ENCODE peak calls at places on chromosomes 5 and 9, in six cellular contexts. O, V, Q, W, A and Y are unnamed samples.

GRCh38 chr5:59785701-59786100 is 107.8 kb downstream of the PDE4D start:
- DNase-seq in O (no peak), V (no peak), Q (no peak), W (no peak), A (no peak), Y (peak; percentile 12)

GRCh38 chr5:4212981-4213819 is 617.6 kb downstream of the IRX1 start:
- DNase-seq in O (no peak), V (no peak), Q (no peak), W (no peak), A (no peak), Y (no peak)

GRCh38 chr9:116756995-116757394 is 69.9 kb downstream of the TRIM32 start:
- DNase-seq in O (no peak), V (no peak), Q (no peak), W (no peak), A (no peak), Y (no peak)

GRCh38 chr9:93089481-93089991 is 6.5 kb upstream of the CARD19 start:
- DNase-seq in O (no peak), V (no peak), Q (no peak), W (no peak), A (no peak), Y (no peak)

GRCh38 chr9:81559741-81560140 is 129.6 kb downstream of the TLE1 start:
- DNase-seq in O (peak; percentile 96), V (peak; percentile 92), Q (no peak), W (peak; percentile 84), A (no peak), Y (peak; percentile 97)

GRCh38 chr5:16574789-16575785 is 41.7 kb downstream of the RETREG1 start:
- DNase-seq in O (peak; percentile 83), V (peak; percentile 83), Q (no peak), W (peak; percentile 61), A (no peak), Y (peak; percentile 91)

GRCh38 chr5:119323630-119324000 is 32.2 kb upstream of the TNFAIP8 start:
- DNase-seq in O (peak; percentile 38), V (no peak), Q (no peak), W (no peak), A (peak; percentile 10), Y (peak; percentile 42)

GRCh38 chr9:83981126-83981871 is 694 bp downstream of the RMI1 start:
- DNase-seq in O (peak; percentile 50), V (peak; percentile 27), Q (peak; percentile 76), W (no peak), A (peak; percentile 55), Y (peak; percentile 32)

GRCh38 chr5:119117237-119117636 is 46.4 kb downstream of the DMXL1 start:
- DNase-seq in O (no peak), V (no peak), Q (no peak), W (no peak), A (no peak), Y (no peak)

GRCh38 chr5:66923922-66924321 is 272.7 kb downstream of the CD180 start:
- DNase-seq in O (no peak), V (no peak), Q (no peak), W (no peak), A (no peak), Y (no peak)

GRCh38 chr9:97721396-97721795 is 24.3 kb upstream of the XPA start:
- DNase-seq in O (peak; percentile 56), V (peak; percentile 35), Q (no peak), W (no peak), A (no peak), Y (no peak)

GRCh38 chr9:68507796-68508145 is 32.9 kb downstream of the TMEM252 start:
- DNase-seq in O (no peak), V (no peak), Q (no peak), W (no peak), A (no peak), Y (no peak)

GRCh38 chr9:112408285-112408684 is 28.4 kb downstream of the HSDL2 start:
- DNase-seq in O (no peak), V (no peak), Q (no peak), W (no peak), A (no peak), Y (no peak)

GRCh38 chr5:173753307-173754168 is 134.6 kb upstream of the CPEB4 start:
- DNase-seq in O (no peak), V (no peak), Q (no peak), W (peak; percentile 9), A (no peak), Y (no peak)

GRCh38 chr5:173352366-173353069 is 24.3 kb upstream of the STC2 start:
- DNase-seq in O (no peak), V (no peak), Q (no peak), W (no peak), A (no peak), Y (no peak)

GRCh38 chr9:78745996-78746395 is 449.1 kb downstream of the PSAT1 start:
- DNase-seq in O (no peak), V (no peak), Q (no peak), W (no peak), A (peak; percentile 74), Y (peak; percentile 10)

GRCh38 chr9:128625391-128626145 is 31.1 kb downstream of the DYNC2I2 start:
- DNase-seq in O (no peak), V (no peak), Q (no peak), W (no peak), A (no peak), Y (no peak)

GRCh38 chr5:10652606-10653005 is 88.7 kb downstream of the ANKRD33B start:
- DNase-seq in O (no peak), V (no peak), Q (no peak), W (no peak), A (no peak), Y (no peak)

GRCh38 chr5:1061916-1062315 is 49.9 kb downstream of the SLC12A7 start:
- DNase-seq in O (no peak), V (no peak), Q (no peak), W (no peak), A (no peak), Y (no peak)

GRCh38 chr5:161546463-161547301 is at the start of gene GABRB2:
- DNase-seq in O (peak; percentile 4), V (no peak), Q (peak; percentile 38), W (no peak), A (peak; percentile 18), Y (peak; percentile 2)

GRCh38 chr9:127570533-127571111 is 41.5 kb upstream of the STXBP1 start:
- DNase-seq in O (no peak), V (no peak), Q (no peak), W (no peak), A (no peak), Y (no peak)

GRCh38 chr5:77168884-77169254 is 41.6 kb upstream of the PDE8B start:
- DNase-seq in O (no peak), V (no peak), Q (no peak), W (no peak), A (no peak), Y (no peak)